ENCODE peak calls at places on chromosomes 5 and 9, in nine cellular contexts. One of them, this sample, is unnamed.

GRCh38 chr5:113678924-113679575 is 165.6 kb downstream of the YTHDC2 start:
- DNase-seq in non-pigmented ciliary epithelial cell: no peak
- DNase-seq in NCI-H2081: peak
- DNase-seq in activated naive CD8-positive, alpha-beta T cell treated with anti-CD3 and anti-CD28 coated beads, Interleukin-2, amount 50 U/mL, for 24 hours: peak
- DNase-seq in CD4-positive, alpha-beta T cell: no peak
- DNase-seq in GM12865: peak
- DNase-seq in esophagus squamous epithelium: no peak
- DNase-seq in H4: peak
- DNase-seq in T-helper 2 cell: no peak
- DNase-seq in this sample: peak

GRCh38 chr9:97900738-97901565 is 21.3 kb downstream of the TRMO start:
- DNase-seq in non-pigmented ciliary epithelial cell: no peak
- DNase-seq in NCI-H2081: peak
- DNase-seq in activated naive CD8-positive, alpha-beta T cell treated with anti-CD3 and anti-CD28 coated beads, Interleukin-2, amount 50 U/mL, for 24 hours: no peak
- DNase-seq in CD4-positive, alpha-beta T cell: no peak
- DNase-seq in GM12865: peak
- DNase-seq in esophagus squamous epithelium: no peak
- DNase-seq in H4: peak
- DNase-seq in T-helper 2 cell: no peak
- DNase-seq in this sample: peak

GRCh38 chr5:104018299-104018698 is 455.7 kb upstream of the NUDT12 start:
- DNase-seq in non-pigmented ciliary epithelial cell: no peak
- DNase-seq in NCI-H2081: no peak
- DNase-seq in activated naive CD8-positive, alpha-beta T cell treated with anti-CD3 and anti-CD28 coated beads, Interleukin-2, amount 50 U/mL, for 24 hours: no peak
- DNase-seq in CD4-positive, alpha-beta T cell: no peak
- DNase-seq in GM12865: no peak
- DNase-seq in esophagus squamous epithelium: no peak
- DNase-seq in H4: no peak
- DNase-seq in T-helper 2 cell: no peak
- DNase-seq in this sample: no peak

GRCh38 chr5:151900876-151901275 is 23.8 kb downstream of the GLRA1 start:
- DNase-seq in non-pigmented ciliary epithelial cell: no peak
- DNase-seq in NCI-H2081: no peak
- DNase-seq in activated naive CD8-positive, alpha-beta T cell treated with anti-CD3 and anti-CD28 coated beads, Interleukin-2, amount 50 U/mL, for 24 hours: no peak
- DNase-seq in CD4-positive, alpha-beta T cell: no peak
- DNase-seq in GM12865: no peak
- DNase-seq in esophagus squamous epithelium: no peak
- DNase-seq in H4: no peak
- DNase-seq in T-helper 2 cell: no peak
- DNase-seq in this sample: no peak

GRCh38 chr5:142128675-142129208 is 20.2 kb downstream of the NDFIP1 start:
- DNase-seq in non-pigmented ciliary epithelial cell: no peak
- DNase-seq in NCI-H2081: no peak
- DNase-seq in activated naive CD8-positive, alpha-beta T cell treated with anti-CD3 and anti-CD28 coated beads, Interleukin-2, amount 50 U/mL, for 24 hours: no peak
- DNase-seq in CD4-positive, alpha-beta T cell: no peak
- DNase-seq in GM12865: no peak
- DNase-seq in esophagus squamous epithelium: no peak
- DNase-seq in H4: no peak
- DNase-seq in T-helper 2 cell: no peak
- DNase-seq in this sample: no peak

GRCh38 chr5:113215401-113216060 is 219.3 kb downstream of the TSSK1B start:
- DNase-seq in non-pigmented ciliary epithelial cell: no peak
- DNase-seq in NCI-H2081: no peak
- DNase-seq in activated naive CD8-positive, alpha-beta T cell treated with anti-CD3 and anti-CD28 coated beads, Interleukin-2, amount 50 U/mL, for 24 hours: no peak
- DNase-seq in CD4-positive, alpha-beta T cell: no peak
- DNase-seq in GM12865: no peak
- DNase-seq in esophagus squamous epithelium: no peak
- DNase-seq in H4: no peak
- DNase-seq in T-helper 2 cell: no peak
- DNase-seq in this sample: no peak

GRCh38 chr5:78492650-78493049 is 132.2 kb downstream of the SCAMP1 start:
- DNase-seq in non-pigmented ciliary epithelial cell: no peak
- DNase-seq in NCI-H2081: no peak
- DNase-seq in activated naive CD8-positive, alpha-beta T cell treated with anti-CD3 and anti-CD28 coated beads, Interleukin-2, amount 50 U/mL, for 24 hours: no peak
- DNase-seq in CD4-positive, alpha-beta T cell: no peak
- DNase-seq in GM12865: no peak
- DNase-seq in esophagus squamous epithelium: no peak
- DNase-seq in H4: no peak
- DNase-seq in T-helper 2 cell: no peak
- DNase-seq in this sample: no peak

GRCh38 chr5:43432486-43433365 is 20.5 kb upstream of the CCL28 start:
- DNase-seq in non-pigmented ciliary epithelial cell: peak
- DNase-seq in NCI-H2081: peak
- DNase-seq in activated naive CD8-positive, alpha-beta T cell treated with anti-CD3 and anti-CD28 coated beads, Interleukin-2, amount 50 U/mL, for 24 hours: no peak
- DNase-seq in CD4-positive, alpha-beta T cell: no peak
- DNase-seq in GM12865: no peak
- DNase-seq in esophagus squamous epithelium: no peak
- DNase-seq in H4: peak
- DNase-seq in T-helper 2 cell: no peak
- DNase-seq in this sample: peak

GRCh38 chr5:8410618-8411017 is 541.7 kb downstream of the MTRR start:
- DNase-seq in non-pigmented ciliary epithelial cell: no peak
- DNase-seq in NCI-H2081: no peak
- DNase-seq in activated naive CD8-positive, alpha-beta T cell treated with anti-CD3 and anti-CD28 coated beads, Interleukin-2, amount 50 U/mL, for 24 hours: no peak
- DNase-seq in CD4-positive, alpha-beta T cell: no peak
- DNase-seq in GM12865: no peak
- DNase-seq in esophagus squamous epithelium: no peak
- DNase-seq in H4: no peak
- DNase-seq in T-helper 2 cell: no peak
- DNase-seq in this sample: no peak

GRCh38 chr9:81150016-81150625 is 539.2 kb downstream of the TLE1 start:
- DNase-seq in non-pigmented ciliary epithelial cell: no peak
- DNase-seq in NCI-H2081: peak
- DNase-seq in activated naive CD8-positive, alpha-beta T cell treated with anti-CD3 and anti-CD28 coated beads, Interleukin-2, amount 50 U/mL, for 24 hours: no peak
- DNase-seq in CD4-positive, alpha-beta T cell: no peak
- DNase-seq in GM12865: no peak
- DNase-seq in esophagus squamous epithelium: no peak
- DNase-seq in H4: no peak
- DNase-seq in T-helper 2 cell: no peak
- DNase-seq in this sample: no peak

GRCh38 chr5:135821061-135821781 is 13.2 kb upstream of the SLC25A48 start:
- DNase-seq in non-pigmented ciliary epithelial cell: no peak
- DNase-seq in NCI-H2081: peak
- DNase-seq in activated naive CD8-positive, alpha-beta T cell treated with anti-CD3 and anti-CD28 coated beads, Interleukin-2, amount 50 U/mL, for 24 hours: no peak
- DNase-seq in CD4-positive, alpha-beta T cell: no peak
- DNase-seq in GM12865: no peak
- DNase-seq in esophagus squamous epithelium: no peak
- DNase-seq in H4: no peak
- DNase-seq in T-helper 2 cell: no peak
- DNase-seq in this sample: no peak

GRCh38 chr9:85715587-85715986 is 26.2 kb downstream of the AGTPBP1 start:
- DNase-seq in non-pigmented ciliary epithelial cell: no peak
- DNase-seq in NCI-H2081: no peak
- DNase-seq in activated naive CD8-positive, alpha-beta T cell treated with anti-CD3 and anti-CD28 coated beads, Interleukin-2, amount 50 U/mL, for 24 hours: no peak
- DNase-seq in CD4-positive, alpha-beta T cell: no peak
- DNase-seq in GM12865: peak
- DNase-seq in esophagus squamous epithelium: no peak
- DNase-seq in H4: no peak
- DNase-seq in T-helper 2 cell: no peak
- DNase-seq in this sample: no peak

GRCh38 chr9:126822278-126822677 is 17.4 kb downstream of the ZBTB43 start:
- DNase-seq in non-pigmented ciliary epithelial cell: no peak
- DNase-seq in NCI-H2081: no peak
- DNase-seq in activated naive CD8-positive, alpha-beta T cell treated with anti-CD3 and anti-CD28 coated beads, Interleukin-2, amount 50 U/mL, for 24 hours: no peak
- DNase-seq in CD4-positive, alpha-beta T cell: no peak
- DNase-seq in GM12865: no peak
- DNase-seq in esophagus squamous epithelium: no peak
- DNase-seq in H4: no peak
- DNase-seq in T-helper 2 cell: no peak
- DNase-seq in this sample: no peak

GRCh38 chr5:42108468-42108867 is 183.4 kb downstream of the FBXO4 start:
- DNase-seq in non-pigmented ciliary epithelial cell: no peak
- DNase-seq in NCI-H2081: no peak
- DNase-seq in activated naive CD8-positive, alpha-beta T cell treated with anti-CD3 and anti-CD28 coated beads, Interleukin-2, amount 50 U/mL, for 24 hours: no peak
- DNase-seq in CD4-positive, alpha-beta T cell: no peak
- DNase-seq in GM12865: no peak
- DNase-seq in esophagus squamous epithelium: no peak
- DNase-seq in H4: peak
- DNase-seq in T-helper 2 cell: no peak
- DNase-seq in this sample: no peak

GRCh38 chr9:73348485-73348884 is 196.8 kb downstream of the ANXA1 start:
- DNase-seq in non-pigmented ciliary epithelial cell: peak
- DNase-seq in NCI-H2081: no peak
- DNase-seq in activated naive CD8-positive, alpha-beta T cell treated with anti-CD3 and anti-CD28 coated beads, Interleukin-2, amount 50 U/mL, for 24 hours: no peak
- DNase-seq in CD4-positive, alpha-beta T cell: no peak
- DNase-seq in GM12865: peak
- DNase-seq in esophagus squamous epithelium: no peak
- DNase-seq in H4: peak
- DNase-seq in T-helper 2 cell: no peak
- DNase-seq in this sample: no peak

GRCh38 chr5:173639-174600 is 17.4 kb upstream of the LRRC14B start:
- DNase-seq in non-pigmented ciliary epithelial cell: no peak
- DNase-seq in NCI-H2081: no peak
- DNase-seq in activated naive CD8-positive, alpha-beta T cell treated with anti-CD3 and anti-CD28 coated beads, Interleukin-2, amount 50 U/mL, for 24 hours: no peak
- DNase-seq in CD4-positive, alpha-beta T cell: peak
- DNase-seq in GM12865: no peak
- DNase-seq in esophagus squamous epithelium: no peak
- DNase-seq in H4: no peak
- DNase-seq in T-helper 2 cell: no peak
- DNase-seq in this sample: no peak

GRCh38 chr5:127878174-127878750 is 175.1 kb downstream of the CCDC192 start:
- DNase-seq in non-pigmented ciliary epithelial cell: no peak
- DNase-seq in NCI-H2081: peak
- DNase-seq in activated naive CD8-positive, alpha-beta T cell treated with anti-CD3 and anti-CD28 coated beads, Interleukin-2, amount 50 U/mL, for 24 hours: peak
- DNase-seq in CD4-positive, alpha-beta T cell: no peak
- DNase-seq in GM12865: peak
- DNase-seq in esophagus squamous epithelium: no peak
- DNase-seq in H4: peak
- DNase-seq in T-helper 2 cell: no peak
- DNase-seq in this sample: peak

GRCh38 chr9:127568971-127569818 is 42.9 kb upstream of the STXBP1 start:
- DNase-seq in non-pigmented ciliary epithelial cell: no peak
- DNase-seq in NCI-H2081: peak
- DNase-seq in activated naive CD8-positive, alpha-beta T cell treated with anti-CD3 and anti-CD28 coated beads, Interleukin-2, amount 50 U/mL, for 24 hours: peak
- DNase-seq in CD4-positive, alpha-beta T cell: peak
- DNase-seq in GM12865: peak
- DNase-seq in esophagus squamous epithelium: no peak
- DNase-seq in H4: peak
- DNase-seq in T-helper 2 cell: peak
- DNase-seq in this sample: peak

GRCh38 chr5:157456301-157456700 is 3.7 kb upstream of the NIPAL4 start:
- DNase-seq in non-pigmented ciliary epithelial cell: no peak
- DNase-seq in NCI-H2081: no peak
- DNase-seq in activated naive CD8-positive, alpha-beta T cell treated with anti-CD3 and anti-CD28 coated beads, Interleukin-2, amount 50 U/mL, for 24 hours: no peak
- DNase-seq in CD4-positive, alpha-beta T cell: no peak
- DNase-seq in GM12865: no peak
- DNase-seq in esophagus squamous epithelium: no peak
- DNase-seq in H4: no peak
- DNase-seq in T-helper 2 cell: no peak
- DNase-seq in this sample: no peak

GRCh38 chr9:13213337-13213736 is 66.2 kb downstream of the MPDZ start:
- DNase-seq in non-pigmented ciliary epithelial cell: peak
- DNase-seq in NCI-H2081: peak
- DNase-seq in activated naive CD8-positive, alpha-beta T cell treated with anti-CD3 and anti-CD28 coated beads, Interleukin-2, amount 50 U/mL, for 24 hours: no peak
- DNase-seq in CD4-positive, alpha-beta T cell: no peak
- DNase-seq in GM12865: no peak
- DNase-seq in esophagus squamous epithelium: no peak
- DNase-seq in H4: peak
- DNase-seq in T-helper 2 cell: no peak
- DNase-seq in this sample: peak

GRCh38 chr9:126788631-126789349 is 16.1 kb upstream of the ZBTB43 start:
- DNase-seq in non-pigmented ciliary epithelial cell: peak
- DNase-seq in NCI-H2081: no peak
- DNase-seq in activated naive CD8-positive, alpha-beta T cell treated with anti-CD3 and anti-CD28 coated beads, Interleukin-2, amount 50 U/mL, for 24 hours: no peak
- DNase-seq in CD4-positive, alpha-beta T cell: no peak
- DNase-seq in GM12865: no peak
- DNase-seq in esophagus squamous epithelium: no peak
- DNase-seq in H4: peak
- DNase-seq in T-helper 2 cell: no peak
- DNase-seq in this sample: peak

GRCh38 chr9:96139592-96140251 is 162.3 kb downstream of the HSD17B3 start:
- DNase-seq in non-pigmented ciliary epithelial cell: peak
- DNase-seq in NCI-H2081: peak
- DNase-seq in activated naive CD8-positive, alpha-beta T cell treated with anti-CD3 and anti-CD28 coated beads, Interleukin-2, amount 50 U/mL, for 24 hours: no peak
- DNase-seq in CD4-positive, alpha-beta T cell: no peak
- DNase-seq in GM12865: no peak
- DNase-seq in esophagus squamous epithelium: no peak
- DNase-seq in H4: peak
- DNase-seq in T-helper 2 cell: no peak
- DNase-seq in this sample: no peak

GRCh38 chr9:90641868-90642558 is 611 bp downstream of the DIRAS2 start:
- DNase-seq in non-pigmented ciliary epithelial cell: no peak
- DNase-seq in NCI-H2081: peak
- DNase-seq in activated naive CD8-positive, alpha-beta T cell treated with anti-CD3 and anti-CD28 coated beads, Interleukin-2, amount 50 U/mL, for 24 hours: no peak
- DNase-seq in CD4-positive, alpha-beta T cell: no peak
- DNase-seq in GM12865: no peak
- DNase-seq in esophagus squamous epithelium: no peak
- DNase-seq in H4: no peak
- DNase-seq in T-helper 2 cell: no peak
- DNase-seq in this sample: no peak

GRCh38 chr5:57435701-57436134 is 46.9 kb downstream of the ACTBL2 start:
- DNase-seq in non-pigmented ciliary epithelial cell: peak
- DNase-seq in NCI-H2081: no peak
- DNase-seq in activated naive CD8-positive, alpha-beta T cell treated with anti-CD3 and anti-CD28 coated beads, Interleukin-2, amount 50 U/mL, for 24 hours: no peak
- DNase-seq in CD4-positive, alpha-beta T cell: no peak
- DNase-seq in GM12865: no peak
- DNase-seq in esophagus squamous epithelium: no peak
- DNase-seq in H4: peak
- DNase-seq in T-helper 2 cell: no peak
- DNase-seq in this sample: peak

GRCh38 chr9:109010676-109011655 is 2.3 kb downstream of the CTNNAL1 start:
- DNase-seq in non-pigmented ciliary epithelial cell: no peak
- DNase-seq in NCI-H2081: peak
- DNase-seq in activated naive CD8-positive, alpha-beta T cell treated with anti-CD3 and anti-CD28 coated beads, Interleukin-2, amount 50 U/mL, for 24 hours: peak
- DNase-seq in CD4-positive, alpha-beta T cell: peak
- DNase-seq in GM12865: peak
- DNase-seq in esophagus squamous epithelium: no peak
- DNase-seq in H4: peak
- DNase-seq in T-helper 2 cell: peak
- DNase-seq in this sample: peak

GRCh38 chr9:110256392-110257096 is at the start of gene TXN:
- DNase-seq in non-pigmented ciliary epithelial cell: peak
- DNase-seq in NCI-H2081: peak
- DNase-seq in activated naive CD8-positive, alpha-beta T cell treated with anti-CD3 and anti-CD28 coated beads, Interleukin-2, amount 50 U/mL, for 24 hours: peak
- DNase-seq in CD4-positive, alpha-beta T cell: peak
- DNase-seq in GM12865: peak
- DNase-seq in esophagus squamous epithelium: peak
- DNase-seq in H4: peak
- DNase-seq in T-helper 2 cell: peak
- DNase-seq in this sample: peak

GRCh38 chr5:39423331-39423751 is 1.4 kb downstream of the DAB2 start:
- DNase-seq in non-pigmented ciliary epithelial cell: no peak
- DNase-seq in NCI-H2081: no peak
- DNase-seq in activated naive CD8-positive, alpha-beta T cell treated with anti-CD3 and anti-CD28 coated beads, Interleukin-2, amount 50 U/mL, for 24 hours: no peak
- DNase-seq in CD4-positive, alpha-beta T cell: no peak
- DNase-seq in GM12865: no peak
- DNase-seq in esophagus squamous epithelium: no peak
- DNase-seq in H4: no peak
- DNase-seq in T-helper 2 cell: no peak
- DNase-seq in this sample: peak

GRCh38 chr5:158140120-158140778 is 281.3 kb upstream of the CLINT1 start:
- DNase-seq in non-pigmented ciliary epithelial cell: no peak
- DNase-seq in NCI-H2081: no peak
- DNase-seq in activated naive CD8-positive, alpha-beta T cell treated with anti-CD3 and anti-CD28 coated beads, Interleukin-2, amount 50 U/mL, for 24 hours: no peak
- DNase-seq in CD4-positive, alpha-beta T cell: no peak
- DNase-seq in GM12865: no peak
- DNase-seq in esophagus squamous epithelium: no peak
- DNase-seq in H4: no peak
- DNase-seq in T-helper 2 cell: no peak
- DNase-seq in this sample: no peak

GRCh38 chr9:107361816-107362215 is 78.7 kb downstream of the RAD23B start:
- DNase-seq in non-pigmented ciliary epithelial cell: no peak
- DNase-seq in NCI-H2081: peak
- DNase-seq in activated naive CD8-positive, alpha-beta T cell treated with anti-CD3 and anti-CD28 coated beads, Interleukin-2, amount 50 U/mL, for 24 hours: no peak
- DNase-seq in CD4-positive, alpha-beta T cell: no peak
- DNase-seq in GM12865: no peak
- DNase-seq in esophagus squamous epithelium: no peak
- DNase-seq in H4: no peak
- DNase-seq in T-helper 2 cell: no peak
- DNase-seq in this sample: no peak

GRCh38 chr5:80010754-80011392 is 19.8 kb upstream of the MTX3 start:
- DNase-seq in non-pigmented ciliary epithelial cell: no peak
- DNase-seq in NCI-H2081: no peak
- DNase-seq in activated naive CD8-positive, alpha-beta T cell treated with anti-CD3 and anti-CD28 coated beads, Interleukin-2, amount 50 U/mL, for 24 hours: no peak
- DNase-seq in CD4-positive, alpha-beta T cell: no peak
- DNase-seq in GM12865: no peak
- DNase-seq in esophagus squamous epithelium: no peak
- DNase-seq in H4: no peak
- DNase-seq in T-helper 2 cell: no peak
- DNase-seq in this sample: no peak

GRCh38 chr9:128575469-128575868 is 23.1 kb downstream of the SPTAN1 start:
- DNase-seq in non-pigmented ciliary epithelial cell: no peak
- DNase-seq in NCI-H2081: no peak
- DNase-seq in activated naive CD8-positive, alpha-beta T cell treated with anti-CD3 and anti-CD28 coated beads, Interleukin-2, amount 50 U/mL, for 24 hours: no peak
- DNase-seq in CD4-positive, alpha-beta T cell: no peak
- DNase-seq in GM12865: no peak
- DNase-seq in esophagus squamous epithelium: no peak
- DNase-seq in H4: no peak
- DNase-seq in T-helper 2 cell: no peak
- DNase-seq in this sample: no peak